ENCODE peak calls at places on chromosomes 4 and X, in ten cellular contexts. One of them, this sample, is unnamed.

GRCh38 chr4:127357765-127358164 is 275.0 kb upstream of the INTU start:
- DNase-seq in CD4-positive, CD25-positive, alpha-beta regulatory T cell: no peak
- DNase-seq in stimulated activated CD8-positive, alpha-beta memory T cell treated with anti-CD3 and anti-CD28 coated beads, Interleukin-4, amount 100 ng/mL, for 24 hours: no peak
- DNase-seq in posterior cingulate gyrus: no peak
- DNase-seq in CD8-positive, alpha-beta memory T cell: no peak
- DNase-seq in progenitor cell of endocrine pancreas: no peak
- DNase-seq in heart right ventricle: no peak
- DNase-seq in fibroblast of lung: no peak
- DNase-seq in prostate gland: no peak
- DNase-seq in SIG-M5: no peak
- DNase-seq in this sample: no peak

GRCh38 chrX:67545772-67546495 is 2.1 kb downstream of the AR start:
- DNase-seq in CD4-positive, CD25-positive, alpha-beta regulatory T cell: no peak
- DNase-seq in stimulated activated CD8-positive, alpha-beta memory T cell treated with anti-CD3 and anti-CD28 coated beads, Interleukin-4, amount 100 ng/mL, for 24 hours: no peak
- DNase-seq in posterior cingulate gyrus: peak
- DNase-seq in CD8-positive, alpha-beta memory T cell: no peak
- DNase-seq in progenitor cell of endocrine pancreas: no peak
- DNase-seq in heart right ventricle: peak
- DNase-seq in fibroblast of lung: peak
- DNase-seq in prostate gland: peak
- DNase-seq in SIG-M5: no peak
- DNase-seq in this sample: no peak

GRCh38 chrX:16466640-16467432 is 183.1 kb upstream of the S100G start:
- DNase-seq in CD4-positive, CD25-positive, alpha-beta regulatory T cell: no peak
- DNase-seq in stimulated activated CD8-positive, alpha-beta memory T cell treated with anti-CD3 and anti-CD28 coated beads, Interleukin-4, amount 100 ng/mL, for 24 hours: no peak
- DNase-seq in posterior cingulate gyrus: no peak
- DNase-seq in CD8-positive, alpha-beta memory T cell: no peak
- DNase-seq in progenitor cell of endocrine pancreas: no peak
- DNase-seq in heart right ventricle: no peak
- DNase-seq in fibroblast of lung: peak
- DNase-seq in prostate gland: no peak
- DNase-seq in SIG-M5: no peak
- DNase-seq in this sample: no peak

GRCh38 chr4:19324175-19324574 is 927.5 kb upstream of the SLIT2 start:
- DNase-seq in CD4-positive, CD25-positive, alpha-beta regulatory T cell: no peak
- DNase-seq in stimulated activated CD8-positive, alpha-beta memory T cell treated with anti-CD3 and anti-CD28 coated beads, Interleukin-4, amount 100 ng/mL, for 24 hours: no peak
- DNase-seq in posterior cingulate gyrus: no peak
- DNase-seq in CD8-positive, alpha-beta memory T cell: no peak
- DNase-seq in progenitor cell of endocrine pancreas: no peak
- DNase-seq in heart right ventricle: no peak
- DNase-seq in fibroblast of lung: no peak
- DNase-seq in prostate gland: no peak
- DNase-seq in SIG-M5: no peak
- DNase-seq in this sample: no peak

GRCh38 chr4:2500547-2500946 is 31.6 kb downstream of the RNF4 start:
- DNase-seq in CD4-positive, CD25-positive, alpha-beta regulatory T cell: no peak
- DNase-seq in stimulated activated CD8-positive, alpha-beta memory T cell treated with anti-CD3 and anti-CD28 coated beads, Interleukin-4, amount 100 ng/mL, for 24 hours: no peak
- DNase-seq in posterior cingulate gyrus: no peak
- DNase-seq in CD8-positive, alpha-beta memory T cell: no peak
- DNase-seq in progenitor cell of endocrine pancreas: no peak
- DNase-seq in heart right ventricle: no peak
- DNase-seq in fibroblast of lung: peak
- DNase-seq in prostate gland: no peak
- DNase-seq in SIG-M5: no peak
- DNase-seq in this sample: no peak

GRCh38 chr4:70382691-70383181 is at the start of gene SMR3B:
- DNase-seq in CD4-positive, CD25-positive, alpha-beta regulatory T cell: no peak
- DNase-seq in stimulated activated CD8-positive, alpha-beta memory T cell treated with anti-CD3 and anti-CD28 coated beads, Interleukin-4, amount 100 ng/mL, for 24 hours: no peak
- DNase-seq in posterior cingulate gyrus: no peak
- DNase-seq in CD8-positive, alpha-beta memory T cell: no peak
- DNase-seq in progenitor cell of endocrine pancreas: no peak
- DNase-seq in heart right ventricle: no peak
- DNase-seq in fibroblast of lung: no peak
- DNase-seq in prostate gland: no peak
- DNase-seq in SIG-M5: no peak
- DNase-seq in this sample: no peak

GRCh38 chrX:110914281-110914680 is 118.7 kb upstream of the CHRDL1 start:
- DNase-seq in CD4-positive, CD25-positive, alpha-beta regulatory T cell: no peak
- DNase-seq in stimulated activated CD8-positive, alpha-beta memory T cell treated with anti-CD3 and anti-CD28 coated beads, Interleukin-4, amount 100 ng/mL, for 24 hours: no peak
- DNase-seq in posterior cingulate gyrus: no peak
- DNase-seq in CD8-positive, alpha-beta memory T cell: no peak
- DNase-seq in progenitor cell of endocrine pancreas: no peak
- DNase-seq in heart right ventricle: no peak
- DNase-seq in fibroblast of lung: peak
- DNase-seq in prostate gland: peak
- DNase-seq in SIG-M5: no peak
- DNase-seq in this sample: no peak

GRCh38 chr4:78014889-78015886 is 41.9 kb upstream of the FRAS1 start:
- DNase-seq in CD4-positive, CD25-positive, alpha-beta regulatory T cell: no peak
- DNase-seq in stimulated activated CD8-positive, alpha-beta memory T cell treated with anti-CD3 and anti-CD28 coated beads, Interleukin-4, amount 100 ng/mL, for 24 hours: no peak
- DNase-seq in posterior cingulate gyrus: no peak
- DNase-seq in CD8-positive, alpha-beta memory T cell: no peak
- DNase-seq in progenitor cell of endocrine pancreas: no peak
- DNase-seq in heart right ventricle: no peak
- DNase-seq in fibroblast of lung: no peak
- DNase-seq in prostate gland: no peak
- DNase-seq in SIG-M5: no peak
- DNase-seq in this sample: no peak

GRCh38 chr4:73068496-73069337 is 799 bp downstream of the COX18 start:
- DNase-seq in CD4-positive, CD25-positive, alpha-beta regulatory T cell: peak
- DNase-seq in stimulated activated CD8-positive, alpha-beta memory T cell treated with anti-CD3 and anti-CD28 coated beads, Interleukin-4, amount 100 ng/mL, for 24 hours: no peak
- DNase-seq in posterior cingulate gyrus: no peak
- DNase-seq in CD8-positive, alpha-beta memory T cell: no peak
- DNase-seq in progenitor cell of endocrine pancreas: no peak
- DNase-seq in heart right ventricle: no peak
- DNase-seq in fibroblast of lung: peak
- DNase-seq in prostate gland: no peak
- DNase-seq in SIG-M5: no peak
- DNase-seq in this sample: no peak

GRCh38 chrX:43595931-43596330 is 60.2 kb upstream of the MAOA start:
- DNase-seq in CD4-positive, CD25-positive, alpha-beta regulatory T cell: no peak
- DNase-seq in stimulated activated CD8-positive, alpha-beta memory T cell treated with anti-CD3 and anti-CD28 coated beads, Interleukin-4, amount 100 ng/mL, for 24 hours: no peak
- DNase-seq in posterior cingulate gyrus: no peak
- DNase-seq in CD8-positive, alpha-beta memory T cell: no peak
- DNase-seq in progenitor cell of endocrine pancreas: no peak
- DNase-seq in heart right ventricle: no peak
- DNase-seq in fibroblast of lung: no peak
- DNase-seq in prostate gland: no peak
- DNase-seq in SIG-M5: no peak
- DNase-seq in this sample: no peak

GRCh38 chr4:101334963-101335572 is 12.3 kb downstream of the PPP3CA start:
- DNase-seq in CD4-positive, CD25-positive, alpha-beta regulatory T cell: no peak
- DNase-seq in stimulated activated CD8-positive, alpha-beta memory T cell treated with anti-CD3 and anti-CD28 coated beads, Interleukin-4, amount 100 ng/mL, for 24 hours: no peak
- DNase-seq in posterior cingulate gyrus: no peak
- DNase-seq in CD8-positive, alpha-beta memory T cell: no peak
- DNase-seq in progenitor cell of endocrine pancreas: no peak
- DNase-seq in heart right ventricle: no peak
- DNase-seq in fibroblast of lung: peak
- DNase-seq in prostate gland: no peak
- DNase-seq in SIG-M5: no peak
- DNase-seq in this sample: no peak

GRCh38 chr4:141645611-141646340 is 9.4 kb downstream of the IL15 start:
- DNase-seq in CD4-positive, CD25-positive, alpha-beta regulatory T cell: no peak
- DNase-seq in stimulated activated CD8-positive, alpha-beta memory T cell treated with anti-CD3 and anti-CD28 coated beads, Interleukin-4, amount 100 ng/mL, for 24 hours: no peak
- DNase-seq in posterior cingulate gyrus: no peak
- DNase-seq in CD8-positive, alpha-beta memory T cell: no peak
- DNase-seq in progenitor cell of endocrine pancreas: no peak
- DNase-seq in heart right ventricle: no peak
- DNase-seq in fibroblast of lung: peak
- DNase-seq in prostate gland: no peak
- DNase-seq in SIG-M5: no peak
- DNase-seq in this sample: no peak

GRCh38 chrX:120560405-120560841 is 339 bp downstream of the CUL4B start:
- DNase-seq in CD4-positive, CD25-positive, alpha-beta regulatory T cell: no peak
- DNase-seq in stimulated activated CD8-positive, alpha-beta memory T cell treated with anti-CD3 and anti-CD28 coated beads, Interleukin-4, amount 100 ng/mL, for 24 hours: peak
- DNase-seq in posterior cingulate gyrus: no peak
- DNase-seq in CD8-positive, alpha-beta memory T cell: peak
- DNase-seq in progenitor cell of endocrine pancreas: no peak
- DNase-seq in heart right ventricle: no peak
- DNase-seq in fibroblast of lung: peak
- DNase-seq in prostate gland: peak
- DNase-seq in SIG-M5: no peak
- DNase-seq in this sample: peak

GRCh38 chr4:28287837-28288236 is 1427.2 kb downstream of the STIM2 start:
- DNase-seq in CD4-positive, CD25-positive, alpha-beta regulatory T cell: no peak
- DNase-seq in stimulated activated CD8-positive, alpha-beta memory T cell treated with anti-CD3 and anti-CD28 coated beads, Interleukin-4, amount 100 ng/mL, for 24 hours: no peak
- DNase-seq in posterior cingulate gyrus: no peak
- DNase-seq in CD8-positive, alpha-beta memory T cell: no peak
- DNase-seq in progenitor cell of endocrine pancreas: no peak
- DNase-seq in heart right ventricle: no peak
- DNase-seq in fibroblast of lung: peak
- DNase-seq in prostate gland: no peak
- DNase-seq in SIG-M5: no peak
- DNase-seq in this sample: no peak

GRCh38 chrX:71859637-71860036 is 51.0 kb upstream of the NHSL2 start:
- DNase-seq in CD4-positive, CD25-positive, alpha-beta regulatory T cell: peak
- DNase-seq in stimulated activated CD8-positive, alpha-beta memory T cell treated with anti-CD3 and anti-CD28 coated beads, Interleukin-4, amount 100 ng/mL, for 24 hours: peak
- DNase-seq in posterior cingulate gyrus: no peak
- DNase-seq in CD8-positive, alpha-beta memory T cell: no peak
- DNase-seq in progenitor cell of endocrine pancreas: no peak
- DNase-seq in heart right ventricle: no peak
- DNase-seq in fibroblast of lung: peak
- DNase-seq in prostate gland: no peak
- DNase-seq in SIG-M5: no peak
- DNase-seq in this sample: no peak

GRCh38 chrX:153469811-153470410 is 465 bp downstream of the HAUS7 start:
- DNase-seq in CD4-positive, CD25-positive, alpha-beta regulatory T cell: no peak
- DNase-seq in stimulated activated CD8-positive, alpha-beta memory T cell treated with anti-CD3 and anti-CD28 coated beads, Interleukin-4, amount 100 ng/mL, for 24 hours: peak
- DNase-seq in posterior cingulate gyrus: no peak
- DNase-seq in CD8-positive, alpha-beta memory T cell: peak
- DNase-seq in progenitor cell of endocrine pancreas: no peak
- DNase-seq in heart right ventricle: peak
- DNase-seq in fibroblast of lung: no peak
- DNase-seq in prostate gland: no peak
- DNase-seq in SIG-M5: peak
- DNase-seq in this sample: no peak

GRCh38 chr4:156293657-156294297 is 340.1 kb upstream of the CTSO start:
- DNase-seq in CD4-positive, CD25-positive, alpha-beta regulatory T cell: no peak
- DNase-seq in stimulated activated CD8-positive, alpha-beta memory T cell treated with anti-CD3 and anti-CD28 coated beads, Interleukin-4, amount 100 ng/mL, for 24 hours: no peak
- DNase-seq in posterior cingulate gyrus: no peak
- DNase-seq in CD8-positive, alpha-beta memory T cell: no peak
- DNase-seq in progenitor cell of endocrine pancreas: no peak
- DNase-seq in heart right ventricle: no peak
- DNase-seq in fibroblast of lung: peak
- DNase-seq in prostate gland: no peak
- DNase-seq in SIG-M5: no peak
- DNase-seq in this sample: no peak

This sample was measured in lower leg skin.